ENCODE peak calls at places on chromosomes 16 and 17, in five cellular contexts. N, U, F, B and Z are unnamed samples.
A peak's percentile ranks its signal among the peaks of the same experiment; 100 is the strongest.

GRCh38 chr16:6616746-6617145 is 715.9 kb upstream of the RBFOX1 start:
- DNase-seq in N (peak; percentile 76), U (no peak), F (no peak), B (no peak), Z (no peak)

GRCh38 chr16:84416407-84417321 is 48.3 kb downstream of the ATP2C2 start:
- DNase-seq in N (no peak), U (no peak), F (no peak), B (no peak), Z (no peak)

GRCh38 chr16:71700822-71701221 is 23.7 kb downstream of the PHLPP2 start:
- DNase-seq in N (no peak), U (no peak), F (no peak), B (no peak), Z (no peak)

GRCh38 chr17:82734987-82735866 is at the start of gene FN3K:
- DNase-seq in N (peak; percentile 40), U (peak; percentile 50), F (peak; percentile 80), B (peak; percentile 80), Z (peak; percentile 82)

GRCh38 chr16:28538733-28539596 is at the start of gene NUPR1:
- DNase-seq in N (peak; percentile 99), U (peak; percentile 63), F (peak; percentile 73), B (peak; percentile 93), Z (peak; percentile 97)

GRCh38 chr17:69997332-69997731 is 77.7 kb upstream of the KCNJ16 start:
- DNase-seq in N (no peak), U (no peak), F (no peak), B (no peak), Z (no peak)

GRCh38 chr17:74453665-74454196 is 12.7 kb upstream of the CD300A start:
- DNase-seq in N (no peak), U (peak; percentile 98), F (peak; percentile 96), B (no peak), Z (peak; percentile 92)

GRCh38 chr17:76090517-76091135 is 11.6 kb downstream of the ZACN start:
- DNase-seq in N (no peak), U (no peak), F (no peak), B (no peak), Z (no peak)

GRCh38 chr16:76059186-76059585 is 218.0 kb upstream of the CNTNAP4 start:
- DNase-seq in N (no peak), U (no peak), F (no peak), B (no peak), Z (no peak)

DNA sequence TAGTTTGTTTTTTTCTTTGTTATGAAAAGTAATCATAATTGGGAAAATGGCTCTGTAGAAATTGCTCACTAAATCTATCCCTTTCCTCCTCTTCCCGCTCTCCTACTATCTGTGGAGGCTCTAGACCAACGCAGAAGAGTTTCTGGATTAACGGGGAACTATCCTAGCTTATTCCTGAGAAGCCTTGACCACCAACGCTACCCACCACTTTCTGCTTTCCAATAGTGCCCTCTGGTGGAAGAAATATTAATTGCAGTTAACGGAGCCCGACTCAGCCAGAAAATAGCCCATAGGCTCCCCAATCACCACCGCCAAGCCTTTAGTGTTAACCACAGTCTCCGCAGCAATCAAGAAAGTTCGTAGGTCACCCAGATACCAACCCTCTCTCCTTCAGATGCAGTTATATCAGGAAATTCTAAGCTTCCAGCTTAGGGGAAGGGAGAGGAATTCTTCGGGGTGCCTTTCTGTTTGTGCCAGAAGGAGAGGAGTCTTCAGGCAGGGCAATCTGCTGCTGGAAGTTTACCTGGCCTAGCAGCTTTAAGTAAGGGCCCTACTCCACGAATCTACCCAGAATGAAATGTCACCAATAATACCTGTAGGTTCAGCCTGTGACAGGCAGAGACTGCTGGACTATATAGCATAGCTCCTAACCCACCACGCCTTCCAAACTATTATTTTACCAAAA is 23.0 kb upstream of the NSRP1 start:
- DNase-seq in N (peak; percentile 15), U (peak; percentile 94), F (no peak), B (peak; percentile 29), Z (peak; percentile 73)
- H3K27ac ChIP-seq in N (no peak overlapping the region), U (no peak overlapping the region), F (no peak overlapping the region), B (no peak overlapping the region), Z (no peak overlapping the region)

DNA sequence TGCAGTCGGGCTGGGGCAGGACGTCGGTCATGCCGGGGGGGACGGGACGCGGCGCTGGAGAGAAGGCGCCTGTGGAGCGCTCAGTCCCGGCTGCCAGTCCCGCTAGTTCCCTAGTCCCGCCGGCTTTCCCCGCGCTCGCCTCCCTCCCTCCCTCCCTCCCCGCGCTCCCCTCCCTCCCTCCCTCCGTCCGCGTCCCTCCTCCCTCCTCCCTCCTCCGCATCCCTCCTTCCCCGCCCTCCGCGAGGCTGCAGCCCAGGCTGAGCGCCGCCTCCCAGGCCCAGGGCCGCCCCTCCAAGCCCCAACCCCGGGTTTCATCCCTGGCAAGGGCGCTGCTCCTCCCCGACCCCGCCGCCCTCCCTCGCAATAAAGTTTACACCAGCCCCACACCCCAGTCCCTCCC is 34.8 kb downstream of the TIMM22 start:
- DNase-seq in N (peak; percentile 35), U (no peak), F (no peak), B (peak; percentile 83), Z (peak; percentile 57)
- H3K4me3 ChIP-seq in N (peak overlapping the region; percentile 23), U (no peak overlapping the region), F (peak overlapping the region; percentile 53), B (peak overlapping the region; percentile 59), Z (peak overlapping the region; percentile 31)

GRCh38 chr17:28907052-28907438 is 4.2 kb upstream of the DHRS13 start:
- DNase-seq in N (no peak), U (no peak), F (no peak), B (no peak), Z (no peak)
- TF ChIP-seq POLR2A in N (no peak), U (no peak), F (no peak), B (no peak), Z (no peak)

DNA sequence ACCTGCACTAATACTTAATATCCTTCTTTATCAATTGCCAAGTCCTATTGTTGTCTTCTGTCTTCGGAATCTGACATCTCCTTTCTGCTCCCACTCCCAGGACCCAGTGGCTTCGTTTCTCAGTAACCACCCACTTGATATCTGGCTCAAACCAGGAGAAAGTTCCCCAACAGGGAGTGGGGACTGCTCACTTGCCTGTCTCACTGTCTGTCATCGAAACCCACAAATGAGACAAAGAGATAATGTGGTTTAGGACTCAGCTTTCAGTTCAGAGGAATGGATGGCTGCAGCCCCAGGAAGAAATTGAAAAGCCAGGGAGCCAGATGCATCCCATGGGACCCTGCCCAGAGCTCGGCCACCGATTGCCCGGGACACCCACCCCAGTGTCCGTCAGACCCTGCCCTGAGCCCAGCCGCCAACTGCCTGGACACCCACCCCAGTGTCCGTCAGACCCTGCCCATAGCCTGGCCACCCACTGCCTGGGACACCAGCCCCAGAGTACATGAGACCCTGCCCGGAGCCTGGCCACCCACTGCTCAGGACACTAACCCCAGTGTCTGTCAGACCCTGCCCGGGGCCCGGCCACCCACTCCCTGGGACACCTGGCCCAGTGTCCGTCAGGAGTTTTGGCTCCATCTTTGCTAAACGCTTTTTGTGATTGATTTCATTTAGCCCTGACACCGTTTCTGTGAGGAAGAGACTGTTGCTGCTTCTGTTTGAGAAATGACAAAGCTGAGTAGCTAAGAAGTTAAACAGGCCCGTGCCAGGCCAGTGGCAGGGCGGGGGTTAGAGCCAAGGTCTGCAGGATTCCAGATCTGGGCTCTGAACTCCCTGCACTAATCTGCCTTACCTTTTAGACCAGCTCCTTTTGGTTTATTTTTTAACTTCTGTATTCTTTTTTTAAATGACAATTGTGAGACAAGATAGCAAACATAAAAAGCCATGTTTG is 251.4 kb downstream of the PHKB start:
- DNase-seq in N (no peak), U (no peak), F (no peak), B (no peak), Z (no peak)
- H3K27ac ChIP-seq in N (no peak overlapping the region), U (peak overlapping the region; percentile 31), F (no peak overlapping the region), B (no peak overlapping the region), Z (no peak overlapping the region)

GRCh38 chr16:27242868-27243590 is 25.5 kb downstream of the NSMCE1 start:
- DNase-seq in N (no peak), U (peak; percentile 35), F (no peak), B (no peak), Z (peak; percentile 40)
- H3K4me3 ChIP-seq in N (no peak overlapping the region), U (no peak overlapping the region), F (peak overlapping the region; percentile 10), B (peak overlapping the region; percentile 20), Z (no peak overlapping the region)

GRCh38 chr17:47724705-47725104 is 8.3 kb upstream of the TBX21 start:
- DNase-seq in N (no peak), U (no peak), F (no peak), B (no peak), Z (no peak)
- TF ChIP-seq POLR2A in N (no peak), U (no peak), F (no peak), B (no peak), Z (no peak)